ENCODE peak calls at places on chromosomes 1 and 21, in four cellular contexts. R is body of pancreas, I is lower lobe of right lung, C is PC-3. D is an unnamed sample.

GRCh38 chr1:14602131-14602530 is 3.6 kb downstream of the KAZN start:
- DNase-seq in C (no peak), R (peak), I (no peak), D (no peak)

GRCh38 chr1:65792671-65793358 is at the start of gene PDE4B:
- DNase-seq in R (no peak), I (peak), C (no peak), D (no peak)

GRCh38 chr1:54973205-54973921 is 7.1 kb upstream of the TMEM61 start:
- DNase-seq in I (no peak), C (peak), R (peak), D (no peak)

GRCh38 chr1:183215076-183215720 is 29.1 kb downstream of the LAMC2 start:
- DNase-seq in R (no peak), C (no peak), I (no peak), D (no peak)

GRCh38 chr1:31625561-31626272 is 8.2 kb downstream of the HCRTR1 start:
- DNase-seq in I (no peak), C (no peak), R (no peak), D (no peak)

GRCh38 chr1:87781589-87781988 is 452.9 kb downstream of the LMO4 start:
- DNase-seq in R (no peak), C (no peak), I (no peak), D (no peak)

GRCh38 chr1:110233861-110234260 is 23.7 kb downstream of the KCNC4 start:
- DNase-seq in C (no peak), I (peak), R (no peak), D (no peak)

GRCh38 chr1:53511933-53512806 is 53.0 kb downstream of the DMRTB1 start:
- DNase-seq in C (peak), R (no peak), I (no peak), D (no peak)

GRCh38 chr1:188499690-188500089 is 1670.9 kb downstream of the PLA2G4A start:
- DNase-seq in I (no peak), R (no peak), C (no peak), D (no peak)

GRCh38 chr1:217090073-217090911 is 367.1 kb upstream of the ESRRG start:
- DNase-seq in I (no peak), C (peak), R (no peak), D (no peak)

GRCh38 chr1:193338194-193338593 is 151.8 kb upstream of the B3GALT2 start:
- DNase-seq in I (no peak), R (no peak), C (peak), D (no peak)

GRCh38 chr1:150281221-150281757 is 1.1 kb upstream of the CIART start:
- DNase-seq in I (peak), R (peak), C (peak), D (peak)

GRCh38 chr1:240649733-240650700 is 38.1 kb upstream of the GREM2 start:
- DNase-seq in C (no peak), R (no peak), I (no peak), D (peak)

GRCh38 chr1:51686450-51686849 is 69.6 kb downstream of the OSBPL9 start:
- DNase-seq in C (peak), I (no peak), R (no peak), D (no peak)

GRCh38 chr1:93753766-93754763 is 72.4 kb upstream of the BCAR3 start:
- DNase-seq in C (peak), R (peak), I (no peak), D (no peak)

GRCh38 chr1:50971748-50972305 is 1.8 kb downstream of the CDKN2C start:
- DNase-seq in C (peak), I (no peak), R (no peak), D (no peak)

GRCh38 chr1:63330331-63330916 is 8.1 kb downstream of the FOXD3 start:
- DNase-seq in I (no peak), C (no peak), R (no peak), D (no peak)

GRCh38 chr1:157967205-157967604 is 26.2 kb upstream of the KIRREL1 start:
- DNase-seq in C (no peak), I (no peak), R (no peak), D (no peak)

GRCh38 chr1:15947382-15948090 is 28.4 kb downstream of the ZBTB17 start:
- DNase-seq in I (no peak), C (no peak), R (no peak), D (no peak)

GRCh38 chr1:107830075-107830474 is 134.9 kb downstream of the VAV3 start:
- DNase-seq in R (no peak), C (no peak), I (no peak), D (no peak)

GRCh38 chr1:64505944-64506658 is 36.2 kb downstream of the CACHD1 start:
- DNase-seq in I (peak), R (peak), C (peak), D (peak)

GRCh38 chr1:240701412-240701811 is 89.5 kb upstream of the GREM2 start:
- DNase-seq in R (no peak), C (peak), I (no peak), D (no peak)

GRCh38 chr21:39559511-39559910 is 53.2 kb upstream of the B3GALT5 start:
- DNase-seq in C (no peak), R (no peak), I (no peak), D (no peak)

GRCh38 chr1:234721476-234722266 is 111.7 kb upstream of the IRF2BP2 start:
- DNase-seq in C (no peak), R (peak), I (no peak), D (peak)

GRCh38 chr1:204453141-204453772 is 41.3 kb downstream of the PIK3C2B start:
- DNase-seq in I (no peak), R (no peak), C (no peak), D (no peak)

GRCh38 chr1:111654839-111655238 is 35.2 kb downstream of the RAP1A start:
- DNase-seq in I (no peak), R (no peak), C (no peak), D (no peak)

GRCh38 chr1:1883092-1883858 is 7.6 kb downstream of the GNB1 start:
- DNase-seq in C (no peak), I (no peak), R (no peak), D (peak)

GRCh38 chr1:50308883-50309282 is 114.4 kb downstream of the DMRTA2 start:
- DNase-seq in I (no peak), R (peak), C (peak), D (peak)

GRCh38 chr1:85952460-85952859 is 204.1 kb downstream of the COL24A1 start:
- DNase-seq in I (no peak), C (no peak), R (no peak), D (no peak)

GRCh38 chr1:229373395-229373794 is 30.5 kb upstream of the CCSAP start:
- DNase-seq in R (no peak), C (no peak), I (no peak), D (no peak)

GRCh38 chr1:64743954-64744491 is 852 bp upstream of the RAVER2 start:
- DNase-seq in R (no peak), I (no peak), C (peak), D (no peak)

GRCh38 chr1:72567511-72567910 is 285.2 kb upstream of the NEGR1 start:
- DNase-seq in C (no peak), I (no peak), R (no peak), D (no peak)

GRCh38 chr1:182337736-182338571 is 53.6 kb downstream of the GLUL start:
- DNase-seq in I (no peak), R (peak), C (no peak), D (no peak)

GRCh38 chr1:29870621-29871020 is 634.3 kb downstream of the PTPRU start:
- DNase-seq in C (no peak), R (no peak), I (no peak), D (no peak)
- H3K4me3 ChIP-seq in C (no peak), R (no peak), I (no peak), D (no peak)

GRCh38 chr1:81702903-81703302 is 97.8 kb upstream of the ADGRL2 start:
- DNase-seq in C (peak), I (no peak), R (no peak), D (no peak)
- H3K4me3 ChIP-seq in C (peak), I (no peak), R (no peak), D (no peak)

GRCh38 chr1:225777583-225778411 is at the start of gene SRP9:
- DNase-seq in C (peak), R (peak), I (peak), D (peak)

GRCh38 chr1:225778412-225778669 is 715 bp downstream of the SRP9 start:
- DNase-seq in I (no peak), R (no peak), C (no peak), D (no peak)

GRCh38 chr1:225777058-225777582 is 506 bp upstream of the SRP9 start:
- DNase-seq in I (no peak), R (no peak), C (peak), D (no peak)

GRCh38 chr1:225774276-225775147 is 3.1 kb upstream of the SRP9 start:
- DNase-seq in R (no peak), C (no peak), I (no peak), D (no peak)

GRCh38 chr1:225776294-225776693 is 1.3 kb upstream of the SRP9 start:
- DNase-seq in C (no peak), R (no peak), I (no peak), D (no peak)
- H3K4me3 ChIP-seq in C (no peak), R (no peak), I (no peak), D (no peak)

DNA sequence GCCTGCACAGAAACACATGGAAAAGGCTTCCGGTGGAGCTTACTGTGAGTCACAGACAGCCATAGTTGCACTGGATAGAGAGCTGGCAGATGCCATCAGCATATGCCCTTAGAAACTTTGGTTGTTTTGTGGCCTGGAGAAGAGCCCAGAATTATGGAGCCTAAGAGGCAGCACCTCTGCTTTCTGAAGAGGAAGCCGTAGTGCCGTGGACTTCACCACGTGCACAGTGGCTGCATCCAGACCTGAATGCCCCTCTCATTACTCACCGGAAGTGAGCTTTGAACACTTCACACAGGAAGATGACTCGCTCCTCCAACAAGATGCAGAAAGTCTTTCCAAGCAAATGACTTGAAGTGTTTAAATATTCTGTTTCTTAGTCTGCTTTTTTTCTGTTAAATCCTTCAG is 28.4 kb downstream of the JUN start:
- DNase-seq in R (peak), I (peak), C (peak), D (no peak)
- H3K4me3 ChIP-seq in R (no peak), I (no peak), C (no peak), D (no peak)